ENCODE peak calls at places on chromosome 20, in five cellular contexts. One of them, this sample, is unnamed.

GRCh38 chr20:1033751-1034419 is 31.8 kb upstream of the RSPO4 start:
- DNase-seq in HT1080: no peak
- DNase-seq in amniotic epithelial cell: no peak
- DNase-seq in OCI-M1: peak; percentile 85
- DNase-seq in NAMALWA: peak; percentile 44
- DNase-seq in this sample: no peak

GRCh38 chr20:10040070-10040970 is 5.5 kb downstream of the ANKEF1 start:
- DNase-seq in HT1080: peak; percentile 95
- DNase-seq in amniotic epithelial cell: peak; percentile 78
- DNase-seq in OCI-M1: no peak
- DNase-seq in NAMALWA: no peak
- DNase-seq in this sample: peak; percentile 57

GRCh38 chr20:44973053-44973452 is 6.7 kb downstream of the STK4 start:
- DNase-seq in HT1080: no peak
- DNase-seq in amniotic epithelial cell: peak; percentile 76
- DNase-seq in OCI-M1: no peak
- DNase-seq in NAMALWA: no peak
- DNase-seq in this sample: peak; percentile 41

GRCh38 chr20:39660251-39660650 is 698.1 kb downstream of the DHX35 start:
- DNase-seq in HT1080: peak; percentile 86
- DNase-seq in amniotic epithelial cell: no peak
- DNase-seq in OCI-M1: no peak
- DNase-seq in NAMALWA: no peak
- DNase-seq in this sample: no peak

GRCh38 chr20:54200487-54201267 is 7.2 kb upstream of the PFDN4 start:
- DNase-seq in HT1080: no peak
- DNase-seq in amniotic epithelial cell: no peak
- DNase-seq in OCI-M1: no peak
- DNase-seq in NAMALWA: no peak
- DNase-seq in this sample: peak; percentile 44

GRCh38 chr20:34581341-34582189 is 23.0 kb downstream of the MAP1LC3A start:
- DNase-seq in HT1080: peak; percentile 11
- DNase-seq in amniotic epithelial cell: peak; percentile 37
- DNase-seq in OCI-M1: no peak
- DNase-seq in NAMALWA: no peak
- DNase-seq in this sample: no peak

GRCh38 chr20:25272223-25273000 is 24.5 kb downstream of the PYGB start:
- DNase-seq in HT1080: no peak
- DNase-seq in amniotic epithelial cell: no peak
- DNase-seq in OCI-M1: no peak
- DNase-seq in NAMALWA: no peak
- DNase-seq in this sample: no peak

GRCh38 chr20:17541996-17542395 is 10.8 kb upstream of the BFSP1 start:
- DNase-seq in HT1080: no peak
- DNase-seq in amniotic epithelial cell: peak; percentile 93
- DNase-seq in OCI-M1: no peak
- DNase-seq in NAMALWA: no peak
- DNase-seq in this sample: no peak

GRCh38 chr20:57716202-57716601 is 6.4 kb upstream of the PMEPA1 start:
- DNase-seq in HT1080: no peak
- DNase-seq in amniotic epithelial cell: peak; percentile 68
- DNase-seq in OCI-M1: no peak
- DNase-seq in NAMALWA: no peak
- DNase-seq in this sample: peak; percentile 69

GRCh38 chr20:23608251-23608846 is 2.6 kb upstream of the CST9 start:
- DNase-seq in HT1080: no peak
- DNase-seq in amniotic epithelial cell: no peak
- DNase-seq in OCI-M1: no peak
- DNase-seq in NAMALWA: no peak
- DNase-seq in this sample: no peak

GRCh38 chr20:61494763-61495595 is 242.9 kb downstream of the CDH4 start:
- DNase-seq in HT1080: no peak
- DNase-seq in amniotic epithelial cell: no peak
- DNase-seq in OCI-M1: no peak
- DNase-seq in NAMALWA: no peak
- DNase-seq in this sample: no peak

GRCh38 chr20:48142258-48142657 is 357.0 kb upstream of the SULF2 start:
- DNase-seq in HT1080: no peak
- DNase-seq in amniotic epithelial cell: no peak
- DNase-seq in OCI-M1: no peak
- DNase-seq in NAMALWA: no peak
- DNase-seq in this sample: no peak

This sample was measured in foreskin keratinocyte.